ENCODE peak calls at places on chromosomes 4 and X, in seven cellular contexts. One of them, this sample, is unnamed.
A peak's percentile ranks its signal among the peaks of the same experiment; 100 is the strongest.

GRCh38 chr4:168019019-168019651 is 73.2 kb upstream of the ANXA10 start:
- DNase-seq in ovary: no peak
- DNase-seq in GM23338: no peak
- DNase-seq in mesendoderm: no peak
- DNase-seq in neural progenitor cell: no peak
- DNase-seq in CD4-positive, alpha-beta T cell: no peak
- DNase-seq in CD8-positive, alpha-beta memory T cell: no peak
- DNase-seq in this sample: no peak

GRCh38 chr4:66000500-66001117 is 330.3 kb upstream of the EPHA5 start:
- DNase-seq in ovary: no peak
- DNase-seq in GM23338: no peak
- DNase-seq in mesendoderm: no peak
- DNase-seq in neural progenitor cell: no peak
- DNase-seq in CD4-positive, alpha-beta T cell: no peak
- DNase-seq in CD8-positive, alpha-beta memory T cell: no peak
- DNase-seq in this sample: no peak

GRCh38 chr4:84719115-84719514 is 136.2 kb downstream of the CDS1 start:
- DNase-seq in ovary: no peak
- DNase-seq in GM23338: no peak
- DNase-seq in mesendoderm: no peak
- DNase-seq in neural progenitor cell: no peak
- DNase-seq in CD4-positive, alpha-beta T cell: no peak
- DNase-seq in CD8-positive, alpha-beta memory T cell: no peak
- DNase-seq in this sample: no peak

GRCh38 chr4:45910511-45910910 is 213.3 kb downstream of the GABRG1 start:
- DNase-seq in ovary: no peak
- DNase-seq in GM23338: no peak
- DNase-seq in mesendoderm: peak; percentile 16
- DNase-seq in neural progenitor cell: peak; percentile 25
- DNase-seq in CD4-positive, alpha-beta T cell: no peak
- DNase-seq in CD8-positive, alpha-beta memory T cell: no peak
- DNase-seq in this sample: no peak

GRCh38 chr4:65623509-65623908 is 46.8 kb downstream of the EPHA5 start:
- DNase-seq in ovary: no peak
- DNase-seq in GM23338: no peak
- DNase-seq in mesendoderm: no peak
- DNase-seq in neural progenitor cell: no peak
- DNase-seq in CD4-positive, alpha-beta T cell: no peak
- DNase-seq in CD8-positive, alpha-beta memory T cell: no peak
- DNase-seq in this sample: no peak

GRCh38 chr4:5503295-5503694 is 205.1 kb downstream of the EVC2 start:
- DNase-seq in ovary: no peak
- DNase-seq in GM23338: no peak
- DNase-seq in mesendoderm: no peak
- DNase-seq in neural progenitor cell: no peak
- DNase-seq in CD4-positive, alpha-beta T cell: no peak
- DNase-seq in CD8-positive, alpha-beta memory T cell: no peak
- DNase-seq in this sample: no peak

GRCh38 chrX:22300130-22300529 is 27.4 kb downstream of the CBLL2 start:
- DNase-seq in ovary: no peak
- DNase-seq in GM23338: no peak
- DNase-seq in mesendoderm: peak; percentile 41
- DNase-seq in neural progenitor cell: no peak
- DNase-seq in CD4-positive, alpha-beta T cell: no peak
- DNase-seq in CD8-positive, alpha-beta memory T cell: no peak
- DNase-seq in this sample: no peak

GRCh38 chr4:164949448-164950118 is 27.9 kb downstream of the TRIM61 start:
- DNase-seq in ovary: no peak
- DNase-seq in GM23338: peak; percentile 65
- DNase-seq in mesendoderm: peak; percentile 75
- DNase-seq in neural progenitor cell: peak; percentile 62
- DNase-seq in CD4-positive, alpha-beta T cell: no peak
- DNase-seq in CD8-positive, alpha-beta memory T cell: no peak
- DNase-seq in this sample: no peak

GRCh38 chr4:40881096-40881495 is 131.3 kb downstream of the NSUN7 start:
- DNase-seq in ovary: no peak
- DNase-seq in GM23338: no peak
- DNase-seq in mesendoderm: peak; percentile 66
- DNase-seq in neural progenitor cell: no peak
- DNase-seq in CD4-positive, alpha-beta T cell: no peak
- DNase-seq in CD8-positive, alpha-beta memory T cell: no peak
- DNase-seq in this sample: no peak

GRCh38 chr4:9969526-9970398 is 51.5 kb downstream of the SLC2A9 start:
- DNase-seq in ovary: no peak
- DNase-seq in GM23338: no peak
- DNase-seq in mesendoderm: peak; percentile 9
- DNase-seq in neural progenitor cell: no peak
- DNase-seq in CD4-positive, alpha-beta T cell: no peak
- DNase-seq in CD8-positive, alpha-beta memory T cell: no peak
- DNase-seq in this sample: no peak

GRCh38 chrX:115491766-115492165 is 69.2 kb upstream of the PLS3 start:
- DNase-seq in ovary: no peak
- DNase-seq in GM23338: no peak
- DNase-seq in mesendoderm: no peak
- DNase-seq in neural progenitor cell: no peak
- DNase-seq in CD4-positive, alpha-beta T cell: no peak
- DNase-seq in CD8-positive, alpha-beta memory T cell: no peak
- DNase-seq in this sample: no peak

GRCh38 chrX:120463241-120463640 is 5.9 kb downstream of the LAMP2 start:
- DNase-seq in ovary: no peak
- DNase-seq in GM23338: no peak
- DNase-seq in mesendoderm: no peak
- DNase-seq in neural progenitor cell: no peak
- DNase-seq in CD4-positive, alpha-beta T cell: no peak
- DNase-seq in CD8-positive, alpha-beta memory T cell: no peak
- DNase-seq in this sample: no peak

GRCh38 chr4:184382189-184382846 is 92.0 kb downstream of the IRF2 start:
- DNase-seq in ovary: no peak
- DNase-seq in GM23338: no peak
- DNase-seq in mesendoderm: no peak
- DNase-seq in neural progenitor cell: no peak
- DNase-seq in CD4-positive, alpha-beta T cell: no peak
- DNase-seq in CD8-positive, alpha-beta memory T cell: no peak
- DNase-seq in this sample: no peak

GRCh38 chr4:146398896-146399443 is 122.8 kb downstream of the SLC10A7 start:
- DNase-seq in ovary: no peak
- DNase-seq in GM23338: no peak
- DNase-seq in mesendoderm: peak; percentile 79
- DNase-seq in neural progenitor cell: peak; percentile 11
- DNase-seq in CD4-positive, alpha-beta T cell: no peak
- DNase-seq in CD8-positive, alpha-beta memory T cell: no peak
- DNase-seq in this sample: no peak

GRCh38 chr4:14771091-14771490 is 231.2 kb upstream of the CPEB2 start:
- DNase-seq in ovary: no peak
- DNase-seq in GM23338: no peak
- DNase-seq in mesendoderm: no peak
- DNase-seq in neural progenitor cell: no peak
- DNase-seq in CD4-positive, alpha-beta T cell: no peak
- DNase-seq in CD8-positive, alpha-beta memory T cell: no peak
- DNase-seq in this sample: no peak

GRCh38 chr4:64781737-64782326 is 372.6 kb upstream of the TECRL start:
- DNase-seq in ovary: no peak
- DNase-seq in GM23338: peak; percentile 49
- DNase-seq in mesendoderm: peak; percentile 34
- DNase-seq in neural progenitor cell: peak; percentile 2
- DNase-seq in CD4-positive, alpha-beta T cell: no peak
- DNase-seq in CD8-positive, alpha-beta memory T cell: no peak
- DNase-seq in this sample: no peak

GRCh38 chr4:116342143-116342542 is 743.2 kb downstream of the TRAM1L1 start:
- DNase-seq in ovary: no peak
- DNase-seq in GM23338: no peak
- DNase-seq in mesendoderm: no peak
- DNase-seq in neural progenitor cell: no peak
- DNase-seq in CD4-positive, alpha-beta T cell: no peak
- DNase-seq in CD8-positive, alpha-beta memory T cell: no peak
- DNase-seq in this sample: no peak

GRCh38 chr4:151443247-151443646 is 34.3 kb downstream of the FHIP1A start:
- DNase-seq in ovary: no peak
- DNase-seq in GM23338: peak; percentile 63
- DNase-seq in mesendoderm: no peak
- DNase-seq in neural progenitor cell: no peak
- DNase-seq in CD4-positive, alpha-beta T cell: no peak
- DNase-seq in CD8-positive, alpha-beta memory T cell: no peak
- DNase-seq in this sample: no peak

GRCh38 chr4:23374280-23374679 is 515.6 kb downstream of the PPARGC1A start:
- DNase-seq in ovary: no peak
- DNase-seq in GM23338: no peak
- DNase-seq in mesendoderm: peak; percentile 65
- DNase-seq in neural progenitor cell: no peak
- DNase-seq in CD4-positive, alpha-beta T cell: no peak
- DNase-seq in CD8-positive, alpha-beta memory T cell: no peak
- DNase-seq in this sample: no peak

GRCh38 chr4:184293552-184293951 is 75.9 kb upstream of the ENPP6 start:
- DNase-seq in ovary: no peak
- DNase-seq in GM23338: peak; percentile 24
- DNase-seq in mesendoderm: peak; percentile 85
- DNase-seq in neural progenitor cell: no peak
- DNase-seq in CD4-positive, alpha-beta T cell: no peak
- DNase-seq in CD8-positive, alpha-beta memory T cell: no peak
- DNase-seq in this sample: no peak

GRCh38 chr4:140673729-140674128 is 82.5 kb downstream of the TBC1D9 start:
- DNase-seq in ovary: no peak
- DNase-seq in GM23338: no peak
- DNase-seq in mesendoderm: peak; percentile 31
- DNase-seq in neural progenitor cell: no peak
- DNase-seq in CD4-positive, alpha-beta T cell: no peak
- DNase-seq in CD8-positive, alpha-beta memory T cell: no peak
- DNase-seq in this sample: no peak

GRCh38 chr4:108774809-108775530 is 12.1 kb upstream of the ETNPPL start:
- DNase-seq in ovary: no peak
- DNase-seq in GM23338: peak; percentile 12
- DNase-seq in mesendoderm: peak; percentile 5
- DNase-seq in neural progenitor cell: no peak
- DNase-seq in CD4-positive, alpha-beta T cell: no peak
- DNase-seq in CD8-positive, alpha-beta memory T cell: no peak
- DNase-seq in this sample: peak; percentile 25

GRCh38 chr4:56130609-56131150 is 181.9 kb downstream of the CEP135 start:
- DNase-seq in ovary: no peak
- DNase-seq in GM23338: no peak
- DNase-seq in mesendoderm: no peak
- DNase-seq in neural progenitor cell: no peak
- DNase-seq in CD4-positive, alpha-beta T cell: no peak
- DNase-seq in CD8-positive, alpha-beta memory T cell: no peak
- DNase-seq in this sample: no peak

GRCh38 chr4:127843704-127844604 is 36.7 kb upstream of the PLK4 start:
- DNase-seq in ovary: no peak
- DNase-seq in GM23338: peak; percentile 30
- DNase-seq in mesendoderm: peak; percentile 28
- DNase-seq in neural progenitor cell: no peak
- DNase-seq in CD4-positive, alpha-beta T cell: no peak
- DNase-seq in CD8-positive, alpha-beta memory T cell: no peak
- DNase-seq in this sample: no peak

GRCh38 chr4:151074416-151074916 is 25.0 kb upstream of the RPS3A start:
- DNase-seq in ovary: no peak
- DNase-seq in GM23338: no peak
- DNase-seq in mesendoderm: no peak
- DNase-seq in neural progenitor cell: no peak
- DNase-seq in CD4-positive, alpha-beta T cell: no peak
- DNase-seq in CD8-positive, alpha-beta memory T cell: no peak
- DNase-seq in this sample: no peak

DNA sequence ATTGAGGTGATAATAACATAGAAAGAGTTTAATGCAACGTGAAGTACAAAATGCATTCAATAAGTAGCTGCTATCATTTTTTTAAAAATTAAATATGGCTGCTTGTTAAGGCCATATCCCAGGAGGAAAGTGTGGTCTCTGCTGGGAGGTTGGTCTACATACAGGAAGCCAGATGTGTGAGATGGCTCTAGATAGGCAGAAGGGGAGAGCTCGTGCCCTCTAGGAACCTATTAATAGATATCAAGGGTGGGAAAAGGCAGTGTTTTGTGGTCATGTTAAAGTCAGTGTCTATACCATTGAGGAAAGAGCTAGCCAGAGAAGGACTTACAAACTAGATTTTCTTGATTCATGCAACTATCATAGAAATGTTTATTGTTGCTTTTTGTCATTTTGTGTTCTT is 140.5 kb downstream of the KLHL8 start:
- DNase-seq in ovary: no peak
- DNase-seq in GM23338: no peak
- DNase-seq in mesendoderm: peak; percentile 53
- DNase-seq in neural progenitor cell: no peak
- DNase-seq in CD4-positive, alpha-beta T cell: no peak
- DNase-seq in CD8-positive, alpha-beta memory T cell: no peak
- DNase-seq in this sample: no peak
- H3K27ac ChIP-seq in ovary: peak overlapping the region; percentile 47
- H3K27ac ChIP-seq in GM23338: no peak overlapping the region
- H3K27ac ChIP-seq in mesendoderm: no peak overlapping the region
- H3K27ac ChIP-seq in neural progenitor cell: no peak overlapping the region
- H3K27ac ChIP-seq in CD4-positive, alpha-beta T cell: no peak overlapping the region
- H3K27ac ChIP-seq in CD8-positive, alpha-beta memory T cell: no peak overlapping the region
- H3K27ac ChIP-seq in this sample: peak overlapping the region; percentile 46

DNA sequence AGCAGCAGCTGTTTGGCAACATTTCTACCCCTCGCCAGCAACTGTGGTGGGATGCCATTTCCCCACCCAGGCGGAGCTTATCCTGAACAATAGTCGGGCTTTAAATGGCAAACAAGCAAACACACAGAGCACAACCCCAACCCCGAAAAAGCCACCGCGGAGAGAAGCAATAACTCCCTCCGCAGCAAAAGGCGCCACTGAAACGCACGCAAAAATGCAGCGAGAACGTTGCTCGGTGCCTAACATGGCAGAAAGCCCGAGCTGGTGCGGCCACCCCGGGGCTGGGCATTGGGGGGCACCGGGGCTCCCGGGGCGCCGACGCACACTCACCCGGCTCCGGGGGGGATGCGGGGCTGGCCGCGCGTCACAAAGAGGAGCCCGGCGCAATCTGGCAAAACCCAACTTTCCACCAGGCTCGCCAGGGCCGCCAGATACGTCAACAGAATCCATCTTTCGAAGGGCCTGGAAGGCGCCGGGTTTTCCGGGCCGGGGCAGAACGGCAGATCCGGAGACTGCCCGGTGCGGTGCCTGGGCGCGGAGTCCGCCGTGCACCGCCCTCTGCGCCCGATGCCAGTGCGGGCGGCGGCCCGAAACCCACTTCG is 818 bp downstream of the RAI2 start:
- DNase-seq in ovary: peak; percentile 50
- DNase-seq in GM23338: peak; percentile 37
- DNase-seq in mesendoderm: peak; percentile 2
- DNase-seq in neural progenitor cell: peak; percentile 39
- DNase-seq in CD4-positive, alpha-beta T cell: no peak
- DNase-seq in CD8-positive, alpha-beta memory T cell: no peak
- DNase-seq in this sample: no peak
- H3K27ac ChIP-seq in ovary: peak overlapping the region; percentile 64
- H3K27ac ChIP-seq in GM23338: no peak overlapping the region
- H3K27ac ChIP-seq in mesendoderm: no peak overlapping the region
- H3K27ac ChIP-seq in neural progenitor cell: no peak overlapping the region
- H3K27ac ChIP-seq in CD4-positive, alpha-beta T cell: no peak overlapping the region
- H3K27ac ChIP-seq in CD8-positive, alpha-beta memory T cell: no peak overlapping the region
- H3K27ac ChIP-seq in this sample: no peak overlapping the region

GRCh38 chr4:772776-773175 is 53.2 kb downstream of the CPLX1 start:
- DNase-seq in ovary: no peak
- DNase-seq in GM23338: no peak
- DNase-seq in mesendoderm: no peak
- DNase-seq in neural progenitor cell: no peak
- DNase-seq in CD4-positive, alpha-beta T cell: no peak
- DNase-seq in CD8-positive, alpha-beta memory T cell: no peak
- DNase-seq in this sample: no peak
- H3K27ac ChIP-seq in ovary: no peak overlapping the region
- H3K27ac ChIP-seq in GM23338: no peak overlapping the region
- H3K27ac ChIP-seq in mesendoderm: no peak overlapping the region
- H3K27ac ChIP-seq in neural progenitor cell: no peak overlapping the region
- H3K27ac ChIP-seq in CD4-positive, alpha-beta T cell: no peak overlapping the region
- H3K27ac ChIP-seq in CD8-positive, alpha-beta memory T cell: no peak overlapping the region
- H3K27ac ChIP-seq in this sample: no peak overlapping the region

GRCh38 chrX:103066606-103067005 is 2.6 kb upstream of the BEX1 start:
- DNase-seq in ovary: no peak
- DNase-seq in GM23338: no peak
- DNase-seq in mesendoderm: no peak
- DNase-seq in neural progenitor cell: no peak
- DNase-seq in CD4-positive, alpha-beta T cell: no peak
- DNase-seq in CD8-positive, alpha-beta memory T cell: no peak
- DNase-seq in this sample: no peak
- H3K27ac ChIP-seq in ovary: no peak overlapping the region
- H3K27ac ChIP-seq in GM23338: no peak overlapping the region
- H3K27ac ChIP-seq in mesendoderm: no peak overlapping the region
- H3K27ac ChIP-seq in neural progenitor cell: no peak overlapping the region
- H3K27ac ChIP-seq in CD4-positive, alpha-beta T cell: no peak overlapping the region
- H3K27ac ChIP-seq in CD8-positive, alpha-beta memory T cell: no peak overlapping the region
- H3K27ac ChIP-seq in this sample: no peak overlapping the region

This sample was measured in caudate nucleus.